ENCODE peak calls at places on chromosomes 7 and 10, in four cellular contexts. G is PC-3, A is lung, V is GM23338. F is an unnamed sample.

GRCh38 chr10:115653473-115653872 is 560.3 kb downstream of the ATRNL1 start:
- DNase-seq in A (no peak), V (no peak), G (no peak), F (no peak)

GRCh38 chr7:128872394-128872824 is 9.8 kb downstream of the ATP6V1F start:
- DNase-seq in A (no peak), V (peak; percentile 84), G (peak; percentile 82), F (no peak)

GRCh38 chr10:82811621-82812020 is 936.6 kb downstream of the NRG3 start:
- DNase-seq in A (no peak), V (peak; percentile 65), G (no peak), F (no peak)

GRCh38 chr10:22618081-22618785 is 96.1 kb downstream of the PIP4K2A start:
- DNase-seq in A (no peak), G (peak; percentile 35), V (no peak), F (no peak)

GRCh38 chr7:101968720-101969466 is 151.5 kb downstream of the CUX1 start:
- DNase-seq in A (no peak), G (no peak), V (no peak), F (no peak)

GRCh38 chr10:11165591-11166543 is 148.2 kb downstream of the CELF2 start:
- DNase-seq in V (peak; percentile 85), A (no peak), G (no peak), F (peak; percentile 94)

GRCh38 chr10:19638173-19638872 is 177.9 kb upstream of the PLXDC2 start:
- DNase-seq in A (peak; percentile 43), V (no peak), G (peak; percentile 10), F (no peak)

GRCh38 chr10:125605167-125605566 is 77.8 kb downstream of the TEX36 start:
- DNase-seq in G (no peak), A (no peak), V (no peak), F (no peak)

GRCh38 chr10:75525646-75526045 is 94.2 kb downstream of the LRMDA start:
- DNase-seq in G (peak; percentile 75), V (no peak), A (no peak), F (no peak)

GRCh38 chr10:73480158-73480557 is 15.7 kb downstream of the PPP3CB start:
- DNase-seq in G (peak; percentile 98), V (no peak), A (no peak), F (no peak)

GRCh38 chr7:43458746-43459337 is 124.1 kb upstream of the STK17A start:
- DNase-seq in V (no peak), G (no peak), A (no peak), F (no peak)

GRCh38 chr10:61897671-61898434 is 3.6 kb upstream of the ARID5B start:
- DNase-seq in V (peak; percentile 63), G (peak; percentile 64), A (peak; percentile 35), F (peak; percentile 32)

GRCh38 chr7:24417526-24418120 is 133.6 kb downstream of the NPY start:
- DNase-seq in A (no peak), G (no peak), V (no peak), F (no peak)

GRCh38 chr7:132766660-132767059 is 190.4 kb upstream of the PLXNA4 start:
- DNase-seq in G (no peak), V (no peak), A (no peak), F (no peak)

GRCh38 chr10:113129117-113129516 is 179.1 kb downstream of the TCF7L2 start:
- DNase-seq in V (no peak), G (no peak), A (no peak), F (no peak)

DNA sequence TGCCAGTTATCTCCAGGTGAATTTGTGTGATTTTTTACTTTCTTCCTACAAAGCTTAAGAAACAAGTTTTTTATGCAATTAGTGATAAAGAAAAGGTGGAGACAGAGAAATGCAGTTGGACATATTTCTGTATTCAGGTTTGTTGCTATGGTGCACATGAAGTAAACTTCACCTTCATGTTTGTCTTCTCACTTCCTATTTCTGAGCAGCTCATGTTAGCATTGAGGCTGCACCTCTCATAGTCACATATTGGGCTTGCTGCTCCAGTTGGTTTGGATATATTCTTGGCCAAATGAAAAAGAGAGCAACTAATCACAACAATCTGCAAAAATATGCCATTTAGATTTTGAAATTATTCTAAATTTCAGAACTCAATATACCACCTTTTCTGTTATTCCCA is 475.6 kb upstream of the ZWINT start:
- DNase-seq in V (no peak), G (no peak), A (no peak), F (no peak)
- TF ChIP-seq CTCF in V (no peak), G (no peak), A (no peak), F (no peak)

GRCh38 chr7:141013345-141013715 is 1.4 kb downstream of the MRPS33 start:
- DNase-seq in G (no peak), A (no peak), V (no peak), F (no peak)
- H3K4me3 ChIP-seq in G (peak overlapping the region; percentile 79), A (no peak overlapping the region), V (peak overlapping the region; percentile 85), F (no peak overlapping the region)

GRCh38 chr10:101090597-101090996 is 28.8 kb downstream of the KAZALD1 start:
- DNase-seq in A (no peak), V (no peak), G (no peak), F (no peak)
- TF ChIP-seq CTCF in A (no peak), V (no peak), G (no peak), F (no peak)

DNA sequence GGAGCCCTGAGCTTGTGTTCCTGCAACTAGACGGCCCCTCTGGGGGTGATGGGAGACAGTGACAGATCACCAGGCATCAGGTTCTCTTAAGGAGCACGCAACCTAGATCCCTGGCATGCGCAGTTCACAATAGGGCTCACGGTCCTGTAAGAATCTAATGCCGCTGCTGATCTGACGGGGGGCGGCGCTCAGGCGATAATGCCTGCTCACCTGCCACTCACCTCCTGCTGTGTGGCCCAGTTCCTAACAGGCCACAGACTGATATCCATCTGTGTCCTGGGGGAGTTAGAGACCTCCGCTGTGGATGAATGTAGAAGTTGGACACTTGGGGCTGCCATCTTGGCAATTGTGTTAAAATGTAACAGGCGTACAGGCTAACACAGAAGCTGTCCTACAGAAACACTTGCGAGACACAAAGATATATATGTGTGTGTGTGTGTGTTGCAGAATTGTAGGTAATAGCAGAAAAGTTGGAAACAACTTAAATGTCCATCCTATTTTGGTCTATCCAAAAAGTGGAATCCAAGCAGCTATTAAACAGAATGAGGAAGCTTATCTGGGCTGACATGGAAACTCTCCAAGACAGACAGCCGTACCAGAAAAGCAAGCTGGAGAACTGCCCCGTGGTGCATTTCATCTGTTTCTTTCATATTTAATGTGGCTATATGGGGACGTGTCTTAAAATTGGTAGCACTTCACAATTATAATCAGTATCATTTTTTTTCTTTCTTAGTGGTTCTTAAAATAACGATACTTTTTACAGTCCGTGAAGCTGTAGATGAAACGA is 82.8 kb downstream of the MKI67 start:
- DNase-seq in A (no peak), V (no peak), G (no peak), F (no peak)
- H3K4me3 ChIP-seq in A (no peak overlapping the region), V (no peak overlapping the region), G (no peak overlapping the region), F (no peak overlapping the region)

DNA sequence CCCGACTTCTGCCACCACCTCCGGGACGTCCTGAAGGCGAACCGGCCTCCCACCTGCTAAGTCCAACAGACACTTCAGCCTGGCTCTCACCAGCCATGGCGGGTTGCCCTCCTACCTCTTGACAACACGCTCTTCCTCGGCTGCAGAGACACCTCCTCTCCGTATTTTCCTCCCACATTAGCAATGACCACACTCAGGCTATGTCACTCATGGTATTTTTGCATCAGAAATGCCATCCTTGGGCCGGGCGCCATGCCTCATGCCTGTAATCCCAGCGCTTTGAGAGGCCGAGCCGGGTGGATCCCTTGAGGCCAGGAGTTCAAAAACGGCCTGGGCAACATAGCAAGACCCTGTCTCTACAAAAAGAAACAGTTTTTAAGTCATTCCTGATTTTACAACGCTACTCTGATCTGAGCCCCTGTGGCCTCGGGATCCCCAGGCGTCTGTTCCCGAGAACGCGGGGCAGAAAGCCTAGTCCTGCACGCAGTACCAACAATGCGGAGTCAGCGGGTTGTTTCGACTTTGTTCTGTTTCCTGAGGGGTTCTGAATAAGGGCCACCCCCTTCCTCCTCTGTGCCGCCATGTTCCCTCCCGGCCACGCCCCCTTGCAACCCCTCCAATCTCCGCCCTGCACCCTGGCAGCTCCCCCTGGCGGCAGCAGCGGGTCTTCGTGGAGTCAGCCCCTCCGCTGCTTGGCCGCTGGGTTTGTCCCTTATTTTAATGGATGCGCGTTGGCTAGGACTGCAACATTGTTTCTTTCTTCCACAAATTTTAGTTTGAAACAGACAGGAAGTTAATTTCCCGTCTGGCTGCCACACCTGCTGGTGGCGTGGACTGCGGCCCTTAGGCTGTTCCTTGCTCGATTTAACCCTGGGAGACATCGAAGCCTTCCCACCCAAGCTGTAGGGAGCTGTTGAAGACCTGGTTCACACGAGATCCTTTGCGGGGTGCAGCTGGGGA is 9.7 kb upstream of the ZFAND2A start:
- DNase-seq in G (peak; percentile 36), A (peak; percentile 84), V (peak; percentile 98), F (peak; percentile 97)
- TF ChIP-seq CTCF in G (peak; percentile 50), A (peak; percentile 88), V (peak; percentile 98), F (peak; percentile 42)

GRCh38 chr10:68077026-68077425 is 1.9 kb upstream of the HERC4 start:
- DNase-seq in V (no peak), A (no peak), G (no peak), F (no peak)

GRCh38 chr10:68074775-68075549 is at the start of gene HERC4:
- DNase-seq in G (peak; percentile 97), V (peak; percentile 94), A (peak; percentile 95), F (peak; percentile 98)

GRCh38 chr10:68073631-68074403 is 1.3 kb downstream of the HERC4 start:
- DNase-seq in V (no peak), G (peak; percentile 56), A (no peak), F (no peak)

GRCh38 chr10:68074404-68074774 is 694 bp downstream of the HERC4 start:
- DNase-seq in A (peak; percentile 29), V (no peak), G (no peak), F (no peak)

DNA sequence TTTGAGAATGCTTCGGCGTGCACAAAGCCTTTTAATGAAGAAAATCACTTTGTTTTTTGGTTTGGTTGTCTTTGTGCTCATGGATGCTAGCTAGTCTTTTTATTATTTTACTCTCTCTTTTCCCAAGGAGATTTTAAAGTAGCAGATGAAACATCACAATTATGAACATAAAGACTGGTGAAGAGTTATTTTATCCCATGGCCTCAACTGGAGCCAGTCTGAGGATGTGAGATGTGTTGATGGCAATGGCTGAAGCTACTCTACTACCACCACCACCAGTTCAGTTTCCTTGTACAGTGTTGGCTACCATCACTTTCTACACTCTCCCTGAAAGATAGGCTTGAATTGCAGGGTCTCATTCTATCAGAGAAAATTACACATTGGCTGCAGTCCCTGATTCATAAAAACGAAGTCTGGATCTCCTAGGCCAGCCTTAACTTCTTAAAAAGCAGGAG is 494 bp upstream of the HERC4 start:
- DNase-seq in A (no peak), V (no peak), G (no peak), F (no peak)
- H3K4me3 ChIP-seq in A (no peak overlapping the region), V (peak overlapping the region; percentile 93), G (peak overlapping the region; percentile 29), F (no peak overlapping the region)

DNA sequence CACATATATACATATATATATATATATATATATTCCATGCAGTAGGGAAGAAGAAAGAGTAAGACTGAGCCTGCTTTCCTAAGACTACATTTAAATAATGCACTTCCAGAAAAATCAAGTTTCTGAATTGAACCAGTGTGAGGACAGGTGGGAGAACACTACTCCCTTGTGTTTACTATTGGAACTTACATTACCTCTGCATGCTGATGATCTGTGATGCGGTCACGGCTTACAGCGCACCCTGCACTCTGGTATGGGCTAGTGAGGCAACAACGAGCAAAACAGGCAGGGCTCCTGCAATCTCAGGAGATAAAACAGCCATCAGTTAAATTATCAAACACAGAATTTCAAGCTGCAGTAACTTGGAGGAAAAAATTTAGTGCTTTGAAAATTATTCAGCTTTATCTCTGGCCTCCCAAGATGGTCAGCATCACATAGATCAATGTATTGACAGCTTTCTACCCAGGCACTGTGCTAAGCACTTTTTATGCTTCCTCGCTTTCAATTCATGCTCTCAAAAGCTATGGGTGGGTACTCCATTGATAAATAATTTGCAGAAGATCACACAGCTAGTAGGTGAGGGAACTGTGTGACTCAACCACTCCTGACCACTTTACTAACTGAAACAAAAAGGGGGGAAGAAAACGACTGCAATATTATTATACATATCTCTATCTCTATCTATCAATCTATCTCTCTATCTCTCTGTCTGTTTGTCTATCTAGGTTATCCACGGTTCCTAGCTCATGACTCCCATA is 20.5 kb upstream of the SLC16A12 start:
- DNase-seq in G (peak; percentile 27), V (peak; percentile 34), A (no peak), F (no peak)
- TF ChIP-seq CTCF in G (peak; percentile 41), V (peak; percentile 59), A (no peak), F (no peak)

GRCh38 chr10:111076191-111076681 is 593 bp upstream of the ADRA2A start:
- DNase-seq in G (peak; percentile 44), A (peak; percentile 42), V (peak; percentile 92), F (no peak)
- H3K4me3 ChIP-seq in G (peak overlapping the region; percentile 68), A (no peak overlapping the region), V (peak overlapping the region; percentile 74), F (no peak overlapping the region)

F was measured in lower leg skin.